ENCODE peak calls at places on chromosome 21, in six cellular contexts. A is mucosa of gallbladder; Q is stimulated activated CD8-positive, alpha-beta memory T cell treated with anti-CD3 and anti-CD28 coated beads, Interleukin-12 subunit alpha, Interleukin-12 subunit beta, amount 100 ng/mL, for 4 hours; F is amygdala; V is fibroblast of villous mesenchyme; T is H9. C is an unnamed sample.

GRCh38 chr21:45577806-45578801 is 35.9 kb upstream of the SLC19A1 start:
- DNase-seq in A (no peak), Q (no peak), F (no peak), V (no peak), T (peak), C (peak)

GRCh38 chr21:45326169-45326833 is 38.6 kb upstream of the POFUT2 start:
- DNase-seq in A (no peak), Q (no peak), F (peak), V (peak), T (no peak), C (no peak)

GRCh38 chr21:36973986-36974850 is 7.7 kb upstream of the HLCS start:
- DNase-seq in A (no peak), Q (no peak), F (no peak), V (no peak), T (no peak), C (no peak)

GRCh38 chr21:36909901-36910561 is 56.4 kb downstream of the HLCS start:
- DNase-seq in A (no peak), Q (no peak), F (no peak), V (peak), T (no peak), C (no peak)

GRCh38 chr21:35606136-35606535 is 454.2 kb downstream of the SETD4 start:
- DNase-seq in A (no peak), Q (no peak), F (no peak), V (peak), T (no peak), C (no peak)

GRCh38 chr21:38367646-38368045 is 110.9 kb downstream of the KCNJ15 start:
- DNase-seq in A (no peak), Q (no peak), F (no peak), V (no peak), T (no peak), C (no peak)

GRCh38 chr21:41247561-41247968 is 69.0 kb upstream of the FAM3B start:
- DNase-seq in A (peak), Q (no peak), F (no peak), V (no peak), T (no peak), C (peak)

GRCh38 chr21:31283025-31283424 is 61.0 kb downstream of the TIAM1 start:
- DNase-seq in A (no peak), Q (no peak), F (no peak), V (no peak), T (no peak), C (no peak)

GRCh38 chr21:43277481-43278351 is 108.9 kb downstream of the CRYAA start:
- DNase-seq in A (no peak), Q (no peak), F (no peak), V (peak), T (no peak), C (no peak)

GRCh38 chr21:46355161-46356004 is 31.4 kb downstream of the PCNT start:
- DNase-seq in A (no peak), Q (peak), F (no peak), V (no peak), T (no peak), C (no peak)

GRCh38 chr21:14734191-14734590 is 188.1 kb upstream of the SAMSN1 start:
- DNase-seq in A (no peak), Q (no peak), F (no peak), V (no peak), T (no peak), C (no peak)

GRCh38 chr21:36747114-36747814 is 48.3 kb downstream of the SIM2 start:
- DNase-seq in A (no peak), Q (no peak), F (no peak), V (no peak), T (peak), C (no peak)

GRCh38 chr21:42315296-42315891 is at the start of gene TFF3:
- DNase-seq in A (peak), Q (no peak), F (no peak), V (no peak), T (no peak), C (peak)

GRCh38 chr21:21688877-21689276 is 690.7 kb downstream of the NCAM2 start:
- DNase-seq in A (peak), Q (no peak), F (no peak), V (peak), T (peak), C (no peak)

GRCh38 chr21:32257952-32258785 is 20.7 kb downstream of the MIS18A start:
- DNase-seq in A (peak), Q (no peak), F (peak), V (peak), T (peak), C (peak)

GRCh38 chr21:42113926-42114409 is 42.9 kb downstream of the UMODL1 start:
- DNase-seq in A (no peak), Q (no peak), F (no peak), V (peak), T (no peak), C (no peak)

GRCh38 chr21:26236281-26236680 is 65.7 kb upstream of the APP start:
- DNase-seq in A (no peak), Q (no peak), F (no peak), V (no peak), T (no peak), C (no peak)

GRCh38 chr21:40719615-40720014 is 127.3 kb downstream of the DSCAM start:
- DNase-seq in A (no peak), Q (no peak), F (no peak), V (no peak), T (no peak), C (no peak)

GRCh38 chr21:29648710-29649240 is 291.0 kb downstream of the GRIK1 start:
- DNase-seq in A (no peak), Q (no peak), F (no peak), V (no peak), T (no peak), C (no peak)

GRCh38 chr21:31924548-31924947 is 51.7 kb downstream of the HUNK start:
- DNase-seq in A (no peak), Q (no peak), F (no peak), V (no peak), T (no peak), C (no peak)

GRCh38 chr21:44765231-44766013 is 36.2 kb downstream of the UBE2G2 start:
- DNase-seq in A (no peak), Q (peak), F (no peak), V (no peak), T (no peak), C (no peak)